ENCODE peak calls at places on chromosome 3, in ten cellular contexts. M is tibial artery; O is SK-N-DZ; C is stromal cell of bone marrow; J is CD8-positive, alpha-beta T cell; Q is foreskin fibroblast; P is NCI-H1092; G is AG10803; U is naive thymus-derived CD8-positive, alpha-beta T cell; A is adipocyte. V is an unnamed sample.
A peak's percentile ranks its signal among the peaks of the same experiment; 100 is the strongest.

GRCh38 chr3:149145361-149145760 is 15.9 kb downstream of the HPS3 start:
- DNase-seq in M (no peak), O (no peak), C (no peak), J (no peak), Q (no peak), P (no peak), G (no peak), U (no peak), A (no peak), V (no peak)

GRCh38 chr3:13891492-13892073 is 11.7 kb upstream of the WNT7A start:
- DNase-seq in M (peak; percentile 10), O (no peak), C (no peak), J (no peak), Q (peak; percentile 35), P (no peak), G (no peak), U (no peak), A (no peak), V (no peak)

GRCh38 chr3:127779747-127780146 is 42.6 kb downstream of the MGLL start:
- DNase-seq in M (no peak), O (no peak), C (no peak), J (no peak), Q (no peak), P (no peak), G (no peak), U (no peak), A (no peak), V (peak; percentile 84)

GRCh38 chr3:23648326-23648964 is 157.3 kb upstream of the UBE2E1 start:
- DNase-seq in M (no peak), O (peak; percentile 61), C (peak; percentile 54), J (no peak), Q (peak; percentile 78), P (no peak), G (peak; percentile 47), U (no peak), A (no peak), V (peak; percentile 26)

GRCh38 chr3:186198442-186198841 is 89.6 kb upstream of the ETV5 start:
- DNase-seq in M (no peak), O (no peak), C (no peak), J (no peak), Q (no peak), P (no peak), G (no peak), U (no peak), A (no peak), V (no peak)

GRCh38 chr3:153026026-153026425 is 136.0 kb upstream of the RAP2B start:
- DNase-seq in M (no peak), O (no peak), C (peak; percentile 22), J (no peak), Q (peak; percentile 63), P (no peak), G (peak; percentile 51), U (no peak), A (peak; percentile 79), V (peak; percentile 53)

GRCh38 chr3:46096336-46096735 is 69.1 kb upstream of the XCR1 start:
- DNase-seq in M (no peak), O (no peak), C (no peak), J (no peak), Q (no peak), P (no peak), G (no peak), U (no peak), A (no peak), V (no peak)

GRCh38 chr3:135514064-135514455 is 451.5 kb upstream of the PPP2R3A start:
- DNase-seq in M (no peak), O (no peak), C (no peak), J (no peak), Q (no peak), P (no peak), G (no peak), U (no peak), A (no peak), V (no peak)

GRCh38 chr3:192850501-192850981 is 67.1 kb downstream of the MB21D2 start:
- DNase-seq in M (no peak), O (no peak), C (no peak), J (no peak), Q (peak; percentile 54), P (no peak), G (peak; percentile 43), U (no peak), A (no peak), V (peak; percentile 47)

GRCh38 chr3:188520466-188520865 is 366.5 kb downstream of the LPP start:
- DNase-seq in M (no peak), O (no peak), C (no peak), J (no peak), Q (peak; percentile 20), P (no peak), G (no peak), U (no peak), A (no peak), V (no peak)

GRCh38 chr3:143339451-143339850 is 219.9 kb downstream of the CHST2 start:
- DNase-seq in M (no peak), O (no peak), C (no peak), J (no peak), Q (no peak), P (no peak), G (no peak), U (no peak), A (no peak), V (no peak)

V was measured in endothelial cell of umbilical vein.